ENCODE peak calls at places on chromosomes 1 and 21, in five cellular contexts. One of them, this sample, is unnamed.

GRCh38 chr21:42493109-42494060 is 2.6 kb downstream of the RSPH1 start:
- DNase-seq in adrenal gland: no peak
- DNase-seq in tibial artery: no peak
- DNase-seq in colonic mucosa: peak; percentile 90
- DNase-seq in HAP-1: no peak
- DNase-seq in this sample: no peak

GRCh38 chr1:220045356-220046051 is 801 bp downstream of the EPRS1 start:
- DNase-seq in adrenal gland: no peak
- DNase-seq in tibial artery: no peak
- DNase-seq in colonic mucosa: peak; percentile 19
- DNase-seq in HAP-1: peak; percentile 51
- DNase-seq in this sample: no peak

GRCh38 chr21:25999935-26000582 is 170.5 kb downstream of the APP start:
- DNase-seq in adrenal gland: no peak
- DNase-seq in tibial artery: no peak
- DNase-seq in colonic mucosa: peak; percentile 51
- DNase-seq in HAP-1: no peak
- DNase-seq in this sample: no peak

GRCh38 chr1:200343874-200344273 is 66.0 kb downstream of the ZNF281 start:
- DNase-seq in adrenal gland: no peak
- DNase-seq in tibial artery: no peak
- DNase-seq in colonic mucosa: no peak
- DNase-seq in HAP-1: no peak
- DNase-seq in this sample: no peak

GRCh38 chr21:31278511-31279155 is 65.4 kb downstream of the TIAM1 start:
- DNase-seq in adrenal gland: no peak
- DNase-seq in tibial artery: no peak
- DNase-seq in colonic mucosa: no peak
- DNase-seq in HAP-1: no peak
- DNase-seq in this sample: no peak

GRCh38 chr1:37033355-37034291 is 692 bp downstream of the GRIK3 start:
- DNase-seq in adrenal gland: no peak
- DNase-seq in tibial artery: no peak
- DNase-seq in colonic mucosa: no peak
- DNase-seq in HAP-1: no peak
- DNase-seq in this sample: no peak

GRCh38 chr1:63914241-63914640 is 140.4 kb downstream of the ROR1 start:
- DNase-seq in adrenal gland: no peak
- DNase-seq in tibial artery: no peak
- DNase-seq in colonic mucosa: no peak
- DNase-seq in HAP-1: no peak
- DNase-seq in this sample: no peak

GRCh38 chr1:53068314-53069084 is 6.5 kb downstream of the PODN start:
- DNase-seq in adrenal gland: no peak
- DNase-seq in tibial artery: peak; percentile 11
- DNase-seq in colonic mucosa: no peak
- DNase-seq in HAP-1: peak; percentile 1
- DNase-seq in this sample: peak; percentile 19

GRCh38 chr1:173097001-173097400 is 46.3 kb upstream of the TNFSF18 start:
- DNase-seq in adrenal gland: no peak
- DNase-seq in tibial artery: no peak
- DNase-seq in colonic mucosa: no peak
- DNase-seq in HAP-1: no peak
- DNase-seq in this sample: no peak

GRCh38 chr1:64854674-64855073 is 109.8 kb downstream of the RAVER2 start:
- DNase-seq in adrenal gland: no peak
- DNase-seq in tibial artery: no peak
- DNase-seq in colonic mucosa: no peak
- DNase-seq in HAP-1: no peak
- DNase-seq in this sample: no peak

GRCh38 chr1:211551628-211552465 is 27.1 kb downstream of the SLC30A1 start:
- DNase-seq in adrenal gland: no peak
- DNase-seq in tibial artery: no peak
- DNase-seq in colonic mucosa: no peak
- DNase-seq in HAP-1: no peak
- DNase-seq in this sample: no peak

GRCh38 chr1:214281902-214282695 is 1.1 kb downstream of the SMYD2 start:
- DNase-seq in adrenal gland: peak; percentile 43
- DNase-seq in tibial artery: peak; percentile 30
- DNase-seq in colonic mucosa: peak; percentile 62
- DNase-seq in HAP-1: peak; percentile 63
- DNase-seq in this sample: no peak

DNA sequence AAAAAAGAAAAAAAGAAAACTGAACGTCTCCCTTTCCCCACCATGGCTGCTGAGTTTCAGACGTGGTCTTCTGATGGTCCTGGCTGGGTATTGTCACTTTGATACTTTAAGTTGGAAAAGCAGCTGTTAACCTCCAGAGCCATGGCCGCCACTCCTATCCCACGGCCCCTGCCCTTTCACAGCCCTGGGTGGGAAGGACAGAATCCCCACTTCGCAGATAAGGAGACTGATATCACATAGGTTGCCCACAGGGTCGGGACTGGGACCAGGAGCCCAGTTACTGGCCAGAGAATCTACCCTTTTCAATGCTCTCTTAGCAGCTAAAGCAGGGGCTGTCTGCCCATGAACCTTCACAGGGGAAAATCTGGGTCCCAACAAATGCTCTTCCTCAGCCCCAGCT is 16.8 kb downstream of the BMP8A start:
- DNase-seq in adrenal gland: no peak
- DNase-seq in tibial artery: no peak
- DNase-seq in colonic mucosa: no peak
- DNase-seq in HAP-1: no peak
- DNase-seq in this sample: no peak
- H3K36me3 ChIP-seq in adrenal gland: no peaks in the 10 kb centered on the region
- H3K36me3 ChIP-seq in tibial artery: no peaks in the 10 kb centered on the region
- H3K36me3 ChIP-seq in colonic mucosa: no peaks in the 10 kb centered on the region
- H3K36me3 ChIP-seq in HAP-1: no peaks in the 10 kb centered on the region
- H3K36me3 ChIP-seq in this sample: no peaks in the 10 kb centered on the region

GRCh38 chr1:9758559-9759121 is 65.1 kb downstream of the CLSTN1 start:
- DNase-seq in adrenal gland: no peak
- DNase-seq in tibial artery: no peak
- DNase-seq in colonic mucosa: no peak
- DNase-seq in HAP-1: peak; percentile 54
- DNase-seq in this sample: no peak
- H3K36me3 ChIP-seq in adrenal gland: no peaks in the 10 kb centered on the region
- H3K36me3 ChIP-seq in tibial artery: peaks cover 5% of the 10 kb centered on the region
- H3K36me3 ChIP-seq in colonic mucosa: no peaks in the 10 kb centered on the region
- H3K36me3 ChIP-seq in HAP-1: peaks cover 9% of the 10 kb centered on the region
- H3K36me3 ChIP-seq in this sample: peaks cover 3% of the 10 kb centered on the region

DNA sequence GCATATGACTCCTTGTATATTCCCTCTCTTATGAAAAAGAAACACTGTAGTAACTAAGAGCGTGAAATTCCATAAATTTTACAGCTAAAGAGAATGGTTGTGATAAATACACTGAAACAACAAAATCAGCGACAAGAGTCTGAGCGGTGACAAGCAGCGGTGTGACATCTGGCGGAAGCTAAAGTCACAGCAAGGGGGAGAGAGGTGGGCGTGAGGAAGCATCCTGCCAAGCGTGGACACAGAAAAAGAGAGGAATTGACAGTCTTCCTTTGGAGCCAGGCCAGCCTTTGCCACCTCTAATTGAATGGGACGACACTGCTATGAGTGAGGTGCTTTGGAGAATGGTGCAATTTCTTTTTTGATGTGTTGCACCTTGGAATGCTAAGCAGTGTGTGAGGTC is 25.9 kb downstream of the PSMB2 start:
- DNase-seq in adrenal gland: no peak
- DNase-seq in tibial artery: no peak
- DNase-seq in colonic mucosa: no peak
- DNase-seq in HAP-1: no peak
- DNase-seq in this sample: no peak
- H3K36me3 ChIP-seq in adrenal gland: no peaks in the 10 kb centered on the region
- H3K36me3 ChIP-seq in tibial artery: peaks cover 11% of the 10 kb centered on the region
- H3K36me3 ChIP-seq in colonic mucosa: no peaks in the 10 kb centered on the region
- H3K36me3 ChIP-seq in HAP-1: peaks cover 45% of the 10 kb centered on the region
- H3K36me3 ChIP-seq in this sample: peaks cover 6% of the 10 kb centered on the region

GRCh38 chr21:45280969-45281368 is 6.7 kb downstream of the POFUT2 start:
- DNase-seq in adrenal gland: no peak
- DNase-seq in tibial artery: peak; percentile 13
- DNase-seq in colonic mucosa: no peak
- DNase-seq in HAP-1: no peak
- DNase-seq in this sample: no peak
- H3K36me3 ChIP-seq in adrenal gland: no peaks in the 10 kb centered on the region
- H3K36me3 ChIP-seq in tibial artery: peaks cover 80% of the 10 kb centered on the region
- H3K36me3 ChIP-seq in colonic mucosa: peaks cover 6% of the 10 kb centered on the region
- H3K36me3 ChIP-seq in HAP-1: peaks cover 26% of the 10 kb centered on the region
- H3K36me3 ChIP-seq in this sample: peaks cover 93% of the 10 kb centered on the region

DNA sequence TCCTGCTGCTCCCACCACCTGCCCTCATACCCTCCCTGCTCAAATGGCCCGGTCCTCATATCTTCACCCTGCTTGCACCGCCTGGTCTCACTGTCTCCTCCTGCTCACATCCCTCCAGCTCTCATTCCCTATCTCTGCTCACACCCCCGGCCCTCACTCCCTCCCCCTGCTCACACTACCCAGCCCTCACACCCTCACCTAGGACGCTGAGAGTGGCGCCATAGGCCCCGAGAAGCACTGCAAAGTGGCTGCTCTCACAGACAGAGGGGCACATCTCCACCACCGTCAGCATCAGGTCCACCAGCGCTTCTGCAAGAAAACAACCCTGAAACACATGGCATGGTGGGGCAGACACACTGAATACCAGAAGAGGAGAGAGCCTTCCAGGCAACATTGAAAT is 38.6 kb downstream of the MRAP start:
- DNase-seq in adrenal gland: no peak
- DNase-seq in tibial artery: no peak
- DNase-seq in colonic mucosa: no peak
- DNase-seq in HAP-1: no peak
- DNase-seq in this sample: no peak
- H3K36me3 ChIP-seq in adrenal gland: no peaks in the 10 kb centered on the region
- H3K36me3 ChIP-seq in tibial artery: peaks cover 56% of the 10 kb centered on the region
- H3K36me3 ChIP-seq in colonic mucosa: peaks cover 7% of the 10 kb centered on the region
- H3K36me3 ChIP-seq in HAP-1: peaks cover 94% of the 10 kb centered on the region
- H3K36me3 ChIP-seq in this sample: peaks cover 24% of the 10 kb centered on the region

GRCh38 chr1:33488624-33489023 is 16.2 kb downstream of the ZSCAN20 start:
- DNase-seq in adrenal gland: no peak
- DNase-seq in tibial artery: no peak
- DNase-seq in colonic mucosa: no peak
- DNase-seq in HAP-1: no peak
- DNase-seq in this sample: no peak
- H3K36me3 ChIP-seq in adrenal gland: no peaks in the 10 kb centered on the region
- H3K36me3 ChIP-seq in tibial artery: peaks cover 70% of the 10 kb centered on the region
- H3K36me3 ChIP-seq in colonic mucosa: peaks cover 21% of the 10 kb centered on the region
- H3K36me3 ChIP-seq in HAP-1: peaks cover 19% of the 10 kb centered on the region
- H3K36me3 ChIP-seq in this sample: peaks cover 37% of the 10 kb centered on the region

GRCh38 chr1:21866629-21867009 is 54.6 kb downstream of the LDLRAD2 start:
- DNase-seq in adrenal gland: no peak
- DNase-seq in tibial artery: no peak
- DNase-seq in colonic mucosa: no peak
- DNase-seq in HAP-1: no peak
- DNase-seq in this sample: no peak

GRCh38 chr1:21869620-21870121 is 57.6 kb downstream of the LDLRAD2 start:
- DNase-seq in adrenal gland: peak; percentile 82
- DNase-seq in tibial artery: peak; percentile 93
- DNase-seq in colonic mucosa: peak; percentile 66
- DNase-seq in HAP-1: no peak
- DNase-seq in this sample: peak; percentile 90

GRCh38 chr1:21870611-21871010 is 58.5 kb downstream of the LDLRAD2 start:
- DNase-seq in adrenal gland: no peak
- DNase-seq in tibial artery: no peak
- DNase-seq in colonic mucosa: no peak
- DNase-seq in HAP-1: no peak
- DNase-seq in this sample: no peak

GRCh38 chr1:21868941-21869454 is 56.9 kb downstream of the LDLRAD2 start:
- DNase-seq in adrenal gland: no peak
- DNase-seq in tibial artery: no peak
- DNase-seq in colonic mucosa: no peak
- DNase-seq in HAP-1: no peak
- DNase-seq in this sample: no peak

DNA sequence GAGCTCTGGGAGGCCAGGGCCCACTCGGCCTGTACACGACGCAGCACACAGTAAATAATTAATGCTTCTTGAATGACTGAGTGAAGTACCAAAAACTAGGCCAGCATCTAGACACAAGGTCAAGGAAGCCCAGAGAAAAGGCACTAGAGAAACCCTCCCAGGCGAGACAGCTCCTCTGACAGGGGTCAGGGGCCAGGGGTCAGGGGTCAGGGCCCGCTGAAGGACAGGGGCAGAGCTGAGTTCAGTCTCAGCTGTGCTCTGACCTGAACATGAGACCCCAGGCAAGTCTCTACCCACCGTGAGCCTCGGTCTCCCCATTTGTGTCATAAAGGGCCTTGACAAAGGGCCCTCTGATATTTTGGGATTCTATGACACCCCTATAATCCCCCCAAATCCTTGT is 56.4 kb downstream of the LDLRAD2 start:
- DNase-seq in adrenal gland: no peak
- DNase-seq in tibial artery: no peak
- DNase-seq in colonic mucosa: no peak
- DNase-seq in HAP-1: no peak
- DNase-seq in this sample: no peak
- H3K36me3 ChIP-seq in adrenal gland: no peaks in the 10 kb centered on the region
- H3K36me3 ChIP-seq in tibial artery: peaks cover 68% of the 10 kb centered on the region
- H3K36me3 ChIP-seq in colonic mucosa: no peaks in the 10 kb centered on the region
- H3K36me3 ChIP-seq in HAP-1: peaks cover 9% of the 10 kb centered on the region
- H3K36me3 ChIP-seq in this sample: peaks cover 71% of the 10 kb centered on the region

GRCh38 chr1:24110642-24111263 is 1.2 kb downstream of the MYOM3 start:
- DNase-seq in adrenal gland: no peak
- DNase-seq in tibial artery: peak; percentile 31
- DNase-seq in colonic mucosa: no peak
- DNase-seq in HAP-1: no peak
- DNase-seq in this sample: peak; percentile 84

GRCh38 chr1:24107462-24108225 is 4.3 kb downstream of the MYOM3 start:
- DNase-seq in adrenal gland: peak; percentile 48
- DNase-seq in tibial artery: no peak
- DNase-seq in colonic mucosa: peak; percentile 52
- DNase-seq in HAP-1: no peak
- DNase-seq in this sample: no peak

GRCh38 chr1:24109686-24110475 is 2.1 kb downstream of the MYOM3 start:
- DNase-seq in adrenal gland: no peak
- DNase-seq in tibial artery: no peak
- DNase-seq in colonic mucosa: no peak
- DNase-seq in HAP-1: no peak
- DNase-seq in this sample: no peak

GRCh38 chr1:24109166-24109483 is 2.8 kb downstream of the MYOM3 start:
- DNase-seq in adrenal gland: no peak
- DNase-seq in tibial artery: no peak
- DNase-seq in colonic mucosa: no peak
- DNase-seq in HAP-1: no peak
- DNase-seq in this sample: no peak

GRCh38 chr1:24108334-24109165 is 3.4 kb downstream of the MYOM3 start:
- DNase-seq in adrenal gland: peak; percentile 46
- DNase-seq in tibial artery: peak; percentile 34
- DNase-seq in colonic mucosa: peak; percentile 59
- DNase-seq in HAP-1: no peak
- DNase-seq in this sample: no peak
- H3K36me3 ChIP-seq in adrenal gland: no peaks in the 10 kb centered on the region
- H3K36me3 ChIP-seq in tibial artery: no peaks in the 10 kb centered on the region
- H3K36me3 ChIP-seq in colonic mucosa: no peaks in the 10 kb centered on the region
- H3K36me3 ChIP-seq in HAP-1: no peaks in the 10 kb centered on the region
- H3K36me3 ChIP-seq in this sample: no peaks in the 10 kb centered on the region